ENCODE peak calls at places on chromosomes 16 and 17, in seven cellular contexts. Q, E, B, H, A, V and I are unnamed samples. For H3K9me3, the result is how much of the 10 kb centered on the place peaks cover.

GRCh38 chr17:75619506-75620431 is 13.5 kb upstream of the SMIM5 start:
- DNase-seq in A (peak), B (peak), H (peak), Q (peak), V (no peak), E (no peak), I (no peak)

GRCh38 chr17:21774263-21774662 is 81.9 kb downstream of the KCNJ18 start:
- DNase-seq in A (no peak), V (no peak), H (no peak), E (no peak), B (no peak), Q (no peak), I (no peak)

GRCh38 chr16:12503201-12503600 is 300.5 kb downstream of the CPPED1 start:
- DNase-seq in H (no peak), E (no peak), B (no peak), A (no peak), V (no peak), Q (no peak), I (no peak)

GRCh38 chr17:28963212-28963611 is 11.9 kb upstream of the PHF12 start:
- DNase-seq in H (no peak), Q (no peak), V (no peak), B (no peak), E (no peak), A (no peak), I (no peak)

GRCh38 chr17:77476920-77477805 is 336.4 kb downstream of the SEC14L1 start:
- DNase-seq in H (no peak), V (no peak), A (no peak), Q (peak), E (no peak), B (no peak), I (no peak)

GRCh38 chr17:49952209-49952911 is 16.6 kb upstream of the DLX4 start:
- DNase-seq in B (peak), A (peak), V (no peak), E (peak), Q (peak), H (peak), I (peak)

GRCh38 chr17:66829386-66829864 is 5.5 kb upstream of the CACNG5 start:
- DNase-seq in E (no peak), Q (peak), V (no peak), H (peak), B (peak), A (peak), I (no peak)

GRCh38 chr17:75024686-75025397 is 12.4 kb downstream of the MRPL58 start:
- DNase-seq in H (no peak), A (peak), E (no peak), V (no peak), Q (no peak), B (no peak), I (no peak)

GRCh38 chr17:61460796-61461585 is 8.8 kb downstream of the TBX4 start:
- DNase-seq in A (no peak), B (no peak), Q (no peak), H (no peak), V (no peak), E (no peak), I (no peak)

GRCh38 chr16:12160249-12160648 is 183.7 kb downstream of the SNX29 start:
- DNase-seq in A (no peak), Q (no peak), V (no peak), E (no peak), H (no peak), B (no peak), I (no peak)

GRCh38 chr16:13391337-13391736 is 489.9 kb downstream of the SHISA9 start:
- DNase-seq in E (no peak), A (no peak), H (no peak), V (no peak), B (no peak), Q (no peak), I (no peak)

GRCh38 chr17:76240461-76241204 is at the start of gene RNF157:
- DNase-seq in B (peak), H (peak), V (no peak), A (peak), E (peak), Q (no peak), I (peak)

GRCh38 chr16:1311212-1311737 is 1.8 kb downstream of the UBE2I start:
- DNase-seq in Q (no peak), E (no peak), A (no peak), H (no peak), B (peak), V (no peak), I (no peak)

GRCh38 chr17:14198013-14198412 is 38.6 kb downstream of the CDRT15 start:
- DNase-seq in B (no peak), V (no peak), H (peak), Q (no peak), E (peak), A (no peak), I (no peak)

GRCh38 chr17:57898487-57899311 is 48.9 kb upstream of the MRPS23 start:
- DNase-seq in H (no peak), A (no peak), E (peak), Q (no peak), B (peak), V (no peak), I (no peak)

GRCh38 chr17:77190561-77190960 is 49.8 kb downstream of the SEC14L1 start:
- DNase-seq in Q (no peak), B (no peak), A (no peak), E (no peak), V (no peak), H (no peak), I (no peak)

GRCh38 chr17:64081802-64082799 is 47.8 kb downstream of the ERN1 start:
- DNase-seq in A (peak), H (no peak), B (no peak), V (no peak), Q (peak), E (no peak), I (no peak)

GRCh38 chr16:27363797-27364196 is 38.2 kb upstream of the IL21R start:
- DNase-seq in B (no peak), H (peak), Q (no peak), V (no peak), A (no peak), E (peak), I (no peak)

GRCh38 chr16:11729787-11730186 is 12.9 kb downstream of the TXNDC11 start:
- DNase-seq in Q (no peak), B (no peak), A (peak), V (no peak), H (no peak), E (no peak), I (no peak)

GRCh38 chr16:19840524-19841110 is 44.0 kb downstream of the GPRC5B start:
- DNase-seq in Q (no peak), A (no peak), H (no peak), B (no peak), E (no peak), V (no peak), I (no peak)

GRCh38 chr16:58110590-58111330 is 18.4 kb downstream of the CFAP20 start:
- DNase-seq in E (no peak), A (no peak), H (no peak), V (no peak), Q (no peak), B (no peak), I (no peak)

GRCh38 chr17:83124871-83125514 is 45.6 kb downstream of the METRNL start:
- DNase-seq in A (no peak), B (no peak), E (peak), V (no peak), H (no peak), Q (no peak), I (peak)

GRCh38 chr17:81608082-81608481 is 28.8 kb downstream of the NPLOC4 start:
- DNase-seq in B (no peak), V (no peak), Q (no peak), A (no peak), H (no peak), E (peak), I (no peak)

GRCh38 chr16:817001-817906 is 16.7 kb upstream of the GNG13 start:
- DNase-seq in V (no peak), Q (no peak), A (no peak), H (no peak), B (no peak), E (no peak), I (no peak)

GRCh38 chr16:10314811-10315210 is 71.0 kb upstream of the ATF7IP2 start:
- DNase-seq in Q (no peak), H (no peak), E (no peak), B (no peak), V (no peak), A (peak), I (no peak)

GRCh38 chr16:28876016-28876659 is 2.1 kb upstream of the ATP2A1 start:
- DNase-seq in H (no peak), V (no peak), E (no peak), B (no peak), Q (no peak), A (no peak), I (no peak)

GRCh38 chr17:15928286-15928785 is 16.6 kb upstream of the ADORA2B start:
- DNase-seq in V (no peak), H (no peak), B (no peak), E (no peak), Q (no peak), A (no peak), I (no peak)

GRCh38 chr16:4327782-4328579 is 12.1 kb downstream of the GLIS2 start:
- DNase-seq in H (peak), Q (no peak), E (peak), B (peak), V (no peak), A (peak), I (no peak)

GRCh38 chr17:66331038-66331816 is 28.8 kb downstream of the PRKCA start:
- DNase-seq in A (peak), E (no peak), Q (no peak), V (no peak), B (no peak), H (no peak), I (no peak)

GRCh38 chr17:59165933-59166342 is 10.4 kb downstream of the PRR11 start:
- DNase-seq in H (peak), V (no peak), A (peak), B (peak), Q (no peak), E (no peak), I (no peak)

GRCh38 chr16:29745126-29745852 is 501 bp downstream of the C16orf54 start:
- DNase-seq in Q (no peak), E (peak), B (no peak), A (peak), V (no peak), H (no peak), I (peak)

GRCh38 chr16:50859628-50860360 is 117.9 kb downstream of the CYLD start:
- DNase-seq in B (no peak), E (no peak), V (no peak), H (no peak), A (no peak), Q (no peak), I (no peak)

GRCh38 chr16:15672514-15673167 is 22.6 kb downstream of the NDE1 start:
- DNase-seq in H (peak), V (peak), E (peak), Q (peak), B (peak), A (peak), I (peak)

GRCh38 chr16:66030036-66030435 is 336.5 kb upstream of the CDH5 start:
- DNase-seq in H (no peak), B (no peak), A (no peak), E (no peak), V (no peak), Q (peak), I (no peak)

GRCh38 chr16:75217389-75217851 is 1.4 kb upstream of the CTRB1 start:
- DNase-seq in V (no peak), Q (no peak), A (no peak), H (peak), E (no peak), B (no peak), I (no peak)

GRCh38 chr17:44557653-44558285 is 485 bp downstream of the FZD2 start:
- DNase-seq in V (no peak), B (no peak), E (peak), Q (no peak), A (peak), H (peak), I (no peak)

GRCh38 chr16:1785846-1786170 is 3.0 kb downstream of the NUBP2 start:
- DNase-seq in B (no peak), Q (no peak), E (no peak), A (no peak), H (no peak), V (no peak), I (no peak)

GRCh38 chr17:50173335-50173941 is 7.6 kb downstream of the SGCA start:
- DNase-seq in B (no peak), V (no peak), Q (no peak), H (no peak), A (no peak), E (no peak), I (no peak)

GRCh38 chr17:57954421-57955182 is 610 bp downstream of the CUEDC1 start:
- DNase-seq in Q (no peak), H (peak), A (no peak), E (peak), B (peak), V (no peak), I (no peak)

DNA sequence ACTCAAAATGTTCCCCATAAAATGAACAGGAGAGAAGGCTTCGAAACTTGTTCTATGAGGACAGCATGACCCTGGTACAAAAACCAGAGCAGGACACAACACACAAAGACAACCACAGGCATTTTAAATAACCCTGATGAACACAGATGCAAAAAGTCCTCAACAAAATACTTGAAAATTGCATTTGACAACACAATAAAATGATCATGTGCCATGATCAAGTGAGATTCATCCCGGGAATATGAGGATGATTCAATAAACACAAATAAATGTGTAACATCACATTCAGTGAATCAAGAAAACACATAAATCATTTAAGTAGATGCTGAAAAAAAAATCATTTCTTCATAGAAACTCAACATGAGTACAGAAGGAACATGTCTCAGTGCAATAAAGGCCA is 208.4 kb upstream of the WSB1 start:
- DNase-seq in V (no peak), H (no peak), Q (no peak), B (no peak), A (no peak), E (no peak), I (no peak)
- H3K9me3 ChIP-seq in V (under half), H (under half), Q (under half), B (under half), A (under half), E (under half), I (under half)

GRCh38 chr16:86158688-86159360 is 259.9 kb downstream of the IRF8 start:
- DNase-seq in E (no peak), H (no peak), V (no peak), B (no peak), Q (no peak), A (no peak), I (no peak)
- H3K9me3 ChIP-seq in E (under half), H (under half), V (under half), B (under half), Q (under half), A (under half), I (under half)

DNA sequence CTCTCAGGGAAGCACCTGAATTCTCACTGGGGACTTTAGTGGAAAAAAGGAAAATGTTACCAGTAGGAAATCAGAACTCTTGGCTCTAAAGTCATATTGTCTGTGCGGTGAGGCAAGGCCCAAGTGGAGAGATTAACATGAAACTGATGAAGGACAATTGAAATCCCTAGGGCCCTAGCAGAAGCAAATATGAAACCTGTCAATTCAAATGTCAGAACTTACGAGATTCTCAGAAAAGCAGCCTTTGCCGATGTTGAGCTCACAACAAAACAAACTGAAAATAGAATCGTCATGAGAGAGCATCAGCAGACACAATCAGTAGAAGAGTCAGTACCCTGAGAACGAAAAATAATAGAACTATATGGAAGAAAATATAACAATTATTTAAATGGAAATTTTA is 108.8 kb downstream of the ELAC2 start:
- DNase-seq in A (no peak), B (no peak), V (no peak), E (no peak), Q (no peak), H (no peak), I (no peak)
- H3K9me3 ChIP-seq in A (under half), B (under half), V (under half), E (under half), Q (under half), H (under half), I (under half)

GRCh38 chr17:42272576-42272975 is 3.6 kb downstream of the STAT5B start:
- DNase-seq in A (peak), Q (no peak), E (no peak), H (no peak), V (no peak), B (no peak), I (no peak)

GRCh38 chr17:42272162-42272561 is 4.0 kb downstream of the STAT5B start:
- DNase-seq in A (peak), B (no peak), H (no peak), Q (no peak), E (no peak), V (no peak), I (no peak)

GRCh38 chr17:42270175-42270545 is 6.0 kb downstream of the STAT5B start:
- DNase-seq in B (no peak), V (no peak), H (no peak), A (no peak), Q (no peak), E (no peak), I (no peak)

GRCh38 chr17:42271277-42271922 is 4.8 kb downstream of the STAT5B start:
- DNase-seq in Q (no peak), H (no peak), A (no peak), E (no peak), B (no peak), V (no peak), I (no peak)

GRCh38 chr17:42270596-42270995 is 5.6 kb downstream of the STAT5B start:
- DNase-seq in E (no peak), B (no peak), V (no peak), A (no peak), H (no peak), Q (no peak), I (no peak)
- H3K9me3 ChIP-seq in E (under half), B (under half), V (under half), A (under half), H (under half), Q (under half), I (under half)

DNA sequence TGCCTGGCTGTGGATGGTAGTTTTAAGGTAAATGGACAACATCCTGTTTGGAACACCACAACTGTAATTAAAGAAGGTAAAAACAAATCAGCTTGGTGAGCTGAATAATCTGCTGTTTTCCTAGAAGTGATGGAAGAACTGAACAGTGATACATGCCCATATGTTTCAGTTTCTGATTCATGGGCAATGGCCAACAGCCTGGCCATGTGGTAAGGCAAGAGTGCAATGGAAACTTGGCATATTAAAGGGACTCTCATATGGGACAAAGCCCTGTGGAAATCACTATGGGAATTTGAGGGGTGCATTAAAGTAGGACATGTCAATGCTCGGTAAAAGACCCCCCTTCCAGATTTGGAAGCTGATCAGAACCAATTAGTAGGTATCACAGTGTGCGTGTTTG is 37.8 kb downstream of the IKZF3 start:
- DNase-seq in V (no peak), A (no peak), B (no peak), Q (no peak), E (no peak), H (no peak), I (no peak)
- H3K9me3 ChIP-seq in V (under half), A (under half), B (under half), Q (under half), E (under half), H (under half), I (under half)

GRCh38 chr17:5194346-5194745 is 2.7 kb upstream of the ZNF594 start:
- DNase-seq in Q (no peak), H (no peak), A (no peak), V (no peak), B (no peak), E (no peak), I (no peak)

DNA sequence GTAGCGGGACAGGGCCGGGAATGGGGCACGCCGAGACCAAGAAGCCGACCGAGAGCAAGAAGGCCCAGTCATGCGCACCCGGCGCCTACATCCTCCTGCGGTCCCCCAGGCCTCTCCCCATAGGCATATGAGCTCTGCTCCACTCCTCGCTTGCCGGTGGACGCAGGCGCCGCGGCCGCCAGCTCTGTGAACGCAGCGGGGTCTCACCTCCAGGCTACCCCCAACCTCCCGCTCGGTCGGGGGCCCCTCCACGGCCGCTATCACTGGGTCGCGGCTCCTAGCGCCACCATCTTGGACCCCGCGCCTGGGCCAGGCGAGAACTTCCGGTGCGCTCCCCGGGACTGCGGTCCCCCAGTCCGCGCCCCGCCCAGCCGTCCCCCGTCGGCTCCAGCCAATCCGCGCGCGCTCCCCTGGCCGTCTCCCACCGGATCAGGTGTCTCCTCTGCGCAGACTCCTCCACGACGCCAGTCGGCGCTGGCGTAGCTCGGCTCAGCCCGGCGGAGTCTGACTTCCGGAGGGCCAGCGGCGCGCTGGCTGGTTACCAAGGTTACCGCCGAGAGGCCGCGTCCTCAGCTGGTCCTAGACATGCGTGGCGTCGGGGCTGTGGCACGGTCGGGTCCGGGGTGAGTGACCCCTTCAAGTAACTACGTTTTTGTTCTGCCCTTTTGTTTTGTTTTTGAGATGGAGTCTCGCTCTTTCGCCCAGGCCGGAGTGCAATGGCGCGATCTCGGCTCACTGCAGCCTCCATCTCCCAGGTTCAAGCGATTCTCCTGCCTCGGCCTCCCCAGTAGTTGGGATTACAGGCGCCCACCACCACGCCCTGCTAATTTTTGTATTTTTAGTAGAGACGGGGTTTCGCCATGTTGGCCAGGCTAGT is at the start of gene ZNF594:
- DNase-seq in E (peak), A (peak), V (peak), H (peak), B (peak), Q (peak), I (peak)
- H3K9me3 ChIP-seq in E (under half), A (under half), V (under half), H (under half), B (under half), Q (under half), I (under half)